ENCODE peak calls at places on chromosomes 4 and X, in eight cellular contexts. S, D, A, X, O, U, J and B are unnamed samples.

GRCh38 chr4:153432971-153433752 is 33.0 kb upstream of the TMEM131L start:
- DNase-seq in X (peak; percentile 89), S (peak; percentile 40), O (no peak), U (no peak), J (peak; percentile 85), D (peak; percentile 83), A (peak; percentile 76), B (peak; percentile 87)

GRCh38 chr4:15753786-15754185 is 24.3 kb upstream of the CD38 start:
- DNase-seq in U (no peak), A (no peak), J (no peak), D (peak; percentile 52), X (no peak), O (no peak), S (peak; percentile 47), B (no peak)

GRCh38 chrX:117972681-117973080 is 143.9 kb downstream of the KLHL13 start:
- DNase-seq in D (no peak), A (no peak), J (no peak), X (no peak), S (no peak), O (no peak), U (no peak), B (no peak)

GRCh38 chrX:115642304-115642703 is 81.3 kb downstream of the PLS3 start:
- DNase-seq in A (no peak), D (no peak), J (no peak), U (no peak), X (no peak), S (no peak), O (no peak), B (no peak)

GRCh38 chr4:65071532-65071931 is 598.8 kb downstream of the EPHA5 start:
- DNase-seq in D (no peak), X (no peak), U (no peak), A (no peak), O (no peak), J (no peak), S (no peak), B (no peak)

GRCh38 chr4:8846046-8846720 is 25.5 kb downstream of the HMX1 start:
- DNase-seq in A (no peak), S (no peak), U (no peak), J (no peak), X (no peak), O (peak; percentile 50), D (no peak), B (peak; percentile 5)

GRCh38 chr4:52869196-52869595 is 7.1 kb downstream of the RASL11B start:
- DNase-seq in D (peak; percentile 44), S (peak; percentile 66), X (peak; percentile 63), A (peak; percentile 35), U (no peak), J (no peak), O (no peak), B (no peak)

GRCh38 chrX:632391-633042 is 1.9 kb downstream of the SHOX start:
- DNase-seq in X (no peak), J (peak; percentile 22), U (no peak), A (no peak), O (peak; percentile 54), S (no peak), D (peak; percentile 64), B (no peak)

GRCh38 chrX:54529166-54529558 is 857 bp upstream of the GNL3L start:
- DNase-seq in S (no peak), X (no peak), O (no peak), J (no peak), U (no peak), D (no peak), A (no peak), B (no peak)

GRCh38 chr4:173169428-173170209 is 1.0 kb downstream of the GALNT7 start:
- DNase-seq in A (peak; percentile 18), S (peak; percentile 61), D (peak; percentile 69), U (peak; percentile 24), O (peak; percentile 77), X (peak; percentile 81), J (peak; percentile 65), B (peak; percentile 76)

GRCh38 chrX:109890910-109891502 is 111.9 kb upstream of the TMEM164 start:
- DNase-seq in O (peak; percentile 76), J (peak; percentile 50), D (peak; percentile 56), S (peak; percentile 35), X (peak; percentile 55), U (peak; percentile 23), A (no peak), B (peak; percentile 56)

GRCh38 chr4:5932021-5932553 is 39.2 kb upstream of the CRMP1 start:
- DNase-seq in D (no peak), J (no peak), U (no peak), O (no peak), S (no peak), X (no peak), A (no peak), B (no peak)

GRCh38 chrX:149628768-149629167 is 2.8 kb downstream of the TMEM185A start:
- DNase-seq in U (no peak), A (no peak), S (no peak), X (no peak), D (no peak), O (no peak), J (no peak), B (no peak)

GRCh38 chr4:76894537-76894936 is 3.4 kb downstream of the SOWAHB start:
- DNase-seq in O (no peak), J (no peak), X (no peak), A (no peak), D (no peak), U (no peak), S (no peak), B (no peak)

GRCh38 chr4:180946188-180946587 is 1297.0 kb upstream of the TENM3 start:
- DNase-seq in X (no peak), O (no peak), S (no peak), U (no peak), D (no peak), J (no peak), A (no peak), B (no peak)

GRCh38 chr4:180618396-180618795 is 1624.8 kb upstream of the TENM3 start:
- DNase-seq in X (no peak), D (no peak), A (no peak), S (no peak), J (no peak), U (no peak), O (no peak), B (no peak)

GRCh38 chr4:89788243-89789072 is 48.5 kb downstream of the SNCA start:
- DNase-seq in X (peak; percentile 32), J (no peak), U (no peak), S (peak; percentile 24), D (no peak), A (no peak), O (no peak), B (no peak)

GRCh38 chr4:38071801-38072567 is 111.8 kb downstream of the PTTG2 start:
- DNase-seq in J (no peak), X (no peak), S (no peak), D (no peak), U (no peak), O (no peak), A (no peak), B (no peak)

GRCh38 chrX:17809984-17810383 is 51.1 kb downstream of the RAI2 start:
- DNase-seq in U (no peak), X (no peak), J (no peak), D (no peak), S (no peak), O (no peak), A (no peak), B (no peak)

GRCh38 chr4:39729557-39729956 is 31.6 kb downstream of the UBE2K start:
- DNase-seq in A (no peak), J (no peak), X (peak; percentile 53), S (no peak), U (no peak), O (no peak), D (peak; percentile 42), B (no peak)

GRCh38 chr4:184345573-184345922 is 127.9 kb upstream of the ENPP6 start:
- DNase-seq in O (no peak), J (peak; percentile 37), X (no peak), U (no peak), A (no peak), S (peak; percentile 74), D (peak; percentile 32), B (no peak)

GRCh38 chr4:3786196-3786869 is 20.1 kb downstream of the ADRA2C start:
- DNase-seq in S (no peak), A (no peak), J (peak; percentile 25), X (peak; percentile 16), U (no peak), O (no peak), D (peak; percentile 11), B (no peak)

GRCh38 chr4:42750831-42751230 is 93.9 kb upstream of the ATP8A1 start:
- DNase-seq in D (no peak), U (no peak), J (no peak), X (no peak), S (no peak), O (no peak), A (no peak), B (no peak)

GRCh38 chr4:101706535-101707057 is 83.9 kb upstream of the BANK1 start:
- DNase-seq in J (no peak), A (no peak), O (no peak), U (no peak), S (no peak), X (no peak), D (no peak), B (no peak)

GRCh38 chr4:186021461-186022167 is 47.3 kb upstream of the TLR3 start:
- DNase-seq in S (no peak), X (peak; percentile 56), J (no peak), A (no peak), U (no peak), O (no peak), D (peak; percentile 43), B (no peak)

GRCh38 chrX:120380699-120381098 is 18.8 kb downstream of the ATP1B4 start:
- DNase-seq in O (no peak), A (no peak), X (peak; percentile 15), D (peak; percentile 34), U (no peak), J (peak; percentile 55), S (no peak), B (peak; percentile 36)

GRCh38 chrX:134633832-134634231 is 24.4 kb downstream of the PLAC1 start:
- DNase-seq in J (no peak), X (no peak), O (no peak), S (no peak), A (no peak), D (no peak), U (no peak), B (no peak)

GRCh38 chr4:154616731-154617130 is 4.3 kb upstream of the FGG start:
- DNase-seq in X (no peak), A (no peak), D (no peak), U (no peak), S (no peak), J (peak; percentile 11), O (no peak), B (peak; percentile 38)

GRCh38 chr4:67678612-67679011 is 22.3 kb downstream of the UBA6 start:
- DNase-seq in J (no peak), O (no peak), U (no peak), D (no peak), S (no peak), X (no peak), A (no peak), B (no peak)

GRCh38 chr4:1250921-1251772 is 2.2 kb upstream of the CTBP1 start:
- DNase-seq in U (no peak), X (no peak), A (no peak), D (no peak), J (no peak), S (peak; percentile 12), O (peak; percentile 62), B (no peak)

GRCh38 chr4:176210101-176210500 is 14.7 kb upstream of the SPATA4 start:
- DNase-seq in U (no peak), A (no peak), J (no peak), D (no peak), X (no peak), O (no peak), S (no peak), B (no peak)

GRCh38 chr4:108466936-108467902 is 153.2 kb upstream of the RPL34 start:
- DNase-seq in J (peak; percentile 15), A (peak; percentile 52), S (no peak), U (no peak), X (peak; percentile 71), O (no peak), D (peak; percentile 59), B (peak; percentile 53)